ENCODE peak calls at places on chromosomes 7 and 10, in five cellular contexts. One of them, this sample, is unnamed.

GRCh38 chr10:22491931-22492615 is 146.8 kb downstream of the SPAG6 start:
- DNase-seq in fibroblast of the aortic adventitia: no peak
- DNase-seq in OCI-LY7: no peak
- DNase-seq in HFF-Myc: no peak
- DNase-seq in dorsolateral prefrontal cortex: no peak
- DNase-seq in this sample: no peak

GRCh38 chr7:91473619-91474018 is 209.4 kb downstream of the FZD1 start:
- DNase-seq in fibroblast of the aortic adventitia: no peak
- DNase-seq in dorsolateral prefrontal cortex: no peak
- DNase-seq in OCI-LY7: no peak
- DNase-seq in HFF-Myc: no peak
- DNase-seq in this sample: no peak

GRCh38 chr10:130900441-130901160 is 410.9 kb downstream of the TCERG1L start:
- DNase-seq in fibroblast of the aortic adventitia: no peak
- DNase-seq in dorsolateral prefrontal cortex: no peak
- DNase-seq in OCI-LY7: no peak
- DNase-seq in HFF-Myc: no peak
- DNase-seq in this sample: no peak

GRCh38 chr10:79023489-79024162 is 45.1 kb upstream of the ZMIZ1 start:
- DNase-seq in dorsolateral prefrontal cortex: no peak
- DNase-seq in OCI-LY7: no peak
- DNase-seq in fibroblast of the aortic adventitia: no peak
- DNase-seq in HFF-Myc: no peak
- DNase-seq in this sample: no peak

GRCh38 chr10:7507887-7508726 is 97.3 kb upstream of the SFMBT2 start:
- DNase-seq in dorsolateral prefrontal cortex: no peak
- DNase-seq in fibroblast of the aortic adventitia: no peak
- DNase-seq in OCI-LY7: peak; percentile 88
- DNase-seq in HFF-Myc: no peak
- DNase-seq in this sample: no peak

GRCh38 chr10:131017566-131018285 is 293.8 kb downstream of the TCERG1L start:
- DNase-seq in fibroblast of the aortic adventitia: no peak
- DNase-seq in dorsolateral prefrontal cortex: no peak
- DNase-seq in OCI-LY7: no peak
- DNase-seq in HFF-Myc: no peak
- DNase-seq in this sample: no peak

GRCh38 chr10:12566161-12567115 is 217.1 kb downstream of the CAMK1D start:
- DNase-seq in HFF-Myc: no peak
- DNase-seq in dorsolateral prefrontal cortex: no peak
- DNase-seq in OCI-LY7: no peak
- DNase-seq in fibroblast of the aortic adventitia: peak; percentile 75
- DNase-seq in this sample: no peak

GRCh38 chr7:28447071-28447470 is 34.8 kb downstream of the CREB5 start:
- DNase-seq in fibroblast of the aortic adventitia: no peak
- DNase-seq in dorsolateral prefrontal cortex: no peak
- DNase-seq in OCI-LY7: no peak
- DNase-seq in HFF-Myc: no peak
- DNase-seq in this sample: no peak

GRCh38 chr7:43481905-43482678 is 100.8 kb upstream of the STK17A start:
- DNase-seq in dorsolateral prefrontal cortex: no peak
- DNase-seq in OCI-LY7: no peak
- DNase-seq in HFF-Myc: peak; percentile 5
- DNase-seq in fibroblast of the aortic adventitia: peak; percentile 35
- DNase-seq in this sample: no peak

GRCh38 chr7:64887756-64888508 is 15.1 kb upstream of the ZNF273 start:
- DNase-seq in HFF-Myc: no peak
- DNase-seq in dorsolateral prefrontal cortex: no peak
- DNase-seq in OCI-LY7: peak; percentile 42
- DNase-seq in fibroblast of the aortic adventitia: no peak
- DNase-seq in this sample: no peak

GRCh38 chr7:142646274-142646895 is 102.9 kb upstream of the PRSS1 start:
- DNase-seq in OCI-LY7: peak; percentile 7
- DNase-seq in dorsolateral prefrontal cortex: no peak
- DNase-seq in fibroblast of the aortic adventitia: no peak
- DNase-seq in HFF-Myc: no peak
- DNase-seq in this sample: no peak

GRCh38 chr10:88934900-88935672 is 17.5 kb downstream of the ACTA2 start:
- DNase-seq in fibroblast of the aortic adventitia: peak; percentile 90
- DNase-seq in HFF-Myc: no peak
- DNase-seq in dorsolateral prefrontal cortex: peak; percentile 61
- DNase-seq in OCI-LY7: peak; percentile 83
- DNase-seq in this sample: peak; percentile 60

GRCh38 chr7:17871815-17872533 is 68.3 kb downstream of the SNX13 start:
- DNase-seq in dorsolateral prefrontal cortex: no peak
- DNase-seq in HFF-Myc: no peak
- DNase-seq in OCI-LY7: no peak
- DNase-seq in fibroblast of the aortic adventitia: no peak
- DNase-seq in this sample: no peak

DNA sequence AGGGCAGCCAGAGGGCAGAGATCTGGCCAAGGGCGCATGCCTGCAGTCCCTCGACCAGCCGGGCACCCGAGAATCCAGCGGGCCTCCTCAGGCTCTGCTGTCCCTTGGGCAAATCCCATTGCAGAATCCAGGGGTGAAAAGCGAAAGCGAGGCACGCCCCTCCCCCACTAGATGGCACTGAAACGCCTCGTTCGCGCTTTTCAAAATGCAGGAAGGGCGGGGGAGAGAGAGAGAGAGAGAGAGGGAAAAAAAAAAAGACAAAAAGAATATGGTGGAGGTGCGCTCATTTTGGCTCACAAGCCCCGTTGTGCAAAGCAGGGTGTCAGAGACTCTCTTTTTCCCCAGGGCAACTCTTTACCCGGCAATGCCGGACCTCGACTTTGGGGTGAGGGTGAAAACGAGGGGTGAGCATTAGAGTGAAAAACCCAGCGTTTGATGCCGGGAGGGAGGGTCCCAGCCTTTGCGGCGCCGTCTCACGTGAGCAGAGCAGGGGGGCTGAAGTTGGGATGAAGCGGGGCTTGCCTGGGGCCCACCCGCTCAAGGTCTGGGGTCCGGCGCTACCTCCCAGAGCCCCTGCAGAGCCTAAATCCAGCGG is 2.5 kb upstream of the TMEM178B start:
- DNase-seq in fibroblast of the aortic adventitia: peak; percentile 22
- DNase-seq in dorsolateral prefrontal cortex: peak; percentile 72
- DNase-seq in HFF-Myc: no peak
- DNase-seq in OCI-LY7: peak; percentile 48
- DNase-seq in this sample: no peak
- H3K4me3 ChIP-seq in fibroblast of the aortic adventitia: peak overlapping the region; percentile 55
- H3K4me3 ChIP-seq in dorsolateral prefrontal cortex: peak overlapping the region; percentile 80
- H3K4me3 ChIP-seq in HFF-Myc: no peak overlapping the region
- H3K4me3 ChIP-seq in OCI-LY7: peak overlapping the region; percentile 23
- H3K4me3 ChIP-seq in this sample: peak overlapping the region; percentile 7

DNA sequence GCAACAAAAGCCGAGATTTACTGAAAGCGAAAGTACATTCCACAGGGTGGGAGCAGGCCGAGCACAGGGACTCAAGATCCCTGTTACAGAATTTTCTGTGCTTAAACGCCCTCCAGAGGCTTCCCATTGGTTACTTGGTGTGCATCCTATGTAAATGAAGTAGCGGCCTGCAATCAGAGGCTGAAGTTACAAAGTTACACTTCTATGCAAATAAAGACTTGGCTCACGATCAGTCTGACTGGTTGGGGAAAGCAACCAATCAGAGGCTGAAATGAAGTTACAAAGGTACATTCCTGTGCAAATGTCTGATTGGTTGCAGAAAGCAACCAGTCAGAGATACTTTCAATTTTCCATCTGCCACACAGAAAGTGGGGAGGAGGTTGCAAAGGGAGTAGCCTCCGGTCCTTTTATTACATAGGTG is 4.1 kb downstream of the ACBD7 start:
- DNase-seq in OCI-LY7: no peak
- DNase-seq in fibroblast of the aortic adventitia: peak; percentile 98
- DNase-seq in HFF-Myc: peak; percentile 93
- DNase-seq in dorsolateral prefrontal cortex: no peak
- DNase-seq in this sample: no peak
- TF ChIP-seq CTCF in OCI-LY7: no peak
- TF ChIP-seq CTCF in fibroblast of the aortic adventitia: no peak
- TF ChIP-seq CTCF in HFF-Myc: no peak
- TF ChIP-seq CTCF in dorsolateral prefrontal cortex: peak; percentile 36
- TF ChIP-seq CTCF in this sample: no peak

GRCh38 chr7:966291-967069 is 8.9 kb downstream of the COX19 start:
- DNase-seq in dorsolateral prefrontal cortex: no peak
- DNase-seq in HFF-Myc: no peak
- DNase-seq in fibroblast of the aortic adventitia: no peak
- DNase-seq in OCI-LY7: no peak
- DNase-seq in this sample: no peak

GRCh38 chr7:962401-963081 is 8.1 kb upstream of the ADAP1 start:
- DNase-seq in HFF-Myc: no peak
- DNase-seq in fibroblast of the aortic adventitia: no peak
- DNase-seq in dorsolateral prefrontal cortex: peak; percentile 35
- DNase-seq in OCI-LY7: no peak
- DNase-seq in this sample: no peak

GRCh38 chr7:961546-962400 is 7.3 kb upstream of the ADAP1 start:
- DNase-seq in HFF-Myc: no peak
- DNase-seq in OCI-LY7: no peak
- DNase-seq in fibroblast of the aortic adventitia: no peak
- DNase-seq in dorsolateral prefrontal cortex: peak; percentile 45
- DNase-seq in this sample: no peak

GRCh38 chr7:963236-964078 is 9.0 kb upstream of the ADAP1 start:
- DNase-seq in OCI-LY7: peak; percentile 60
- DNase-seq in HFF-Myc: no peak
- DNase-seq in dorsolateral prefrontal cortex: peak; percentile 43
- DNase-seq in fibroblast of the aortic adventitia: no peak
- DNase-seq in this sample: no peak

DNA sequence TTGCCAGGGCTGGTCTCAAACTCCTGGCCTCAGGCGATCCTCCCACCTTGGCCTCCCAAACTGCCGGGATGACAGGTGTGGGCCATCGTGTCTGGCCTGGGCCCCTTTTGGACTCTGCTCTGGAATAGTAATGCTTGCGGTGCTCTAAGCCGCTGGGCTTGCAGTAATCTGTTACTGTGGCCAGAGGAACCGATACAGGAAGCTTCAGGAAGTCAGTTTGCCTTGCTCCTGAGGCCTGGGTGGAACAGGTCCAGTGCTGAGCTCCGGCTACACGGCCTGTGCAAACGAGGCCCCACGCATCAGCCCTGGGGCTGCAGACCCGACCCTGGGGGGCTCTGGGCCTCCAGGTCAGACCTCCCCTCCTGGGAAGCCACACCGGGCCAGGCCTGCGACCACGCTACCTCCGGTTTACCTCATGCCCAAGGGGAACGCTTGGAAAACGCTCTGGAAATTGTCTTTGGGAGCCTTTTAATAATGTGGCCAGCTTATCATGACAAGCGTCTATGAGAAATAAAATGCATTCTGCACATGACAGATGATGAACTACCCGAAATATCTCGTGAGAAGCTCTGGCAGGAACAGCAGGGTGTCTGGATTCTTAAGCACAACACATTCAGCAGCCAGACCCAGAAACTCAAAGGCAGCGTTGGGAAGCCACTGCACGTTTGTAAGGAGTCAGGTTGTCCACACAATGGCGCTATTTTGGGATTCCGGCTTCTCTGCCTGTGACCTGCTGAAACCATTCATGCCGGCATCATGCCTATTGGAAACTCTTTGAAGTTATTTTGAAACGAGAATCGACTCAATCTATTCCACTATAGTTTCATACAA is 10.1 kb upstream of the ADAP1 start:
- DNase-seq in HFF-Myc: no peak
- DNase-seq in OCI-LY7: peak; percentile 43
- DNase-seq in fibroblast of the aortic adventitia: peak; percentile 94
- DNase-seq in dorsolateral prefrontal cortex: peak; percentile 60
- DNase-seq in this sample: no peak
- H3K4me3 ChIP-seq in HFF-Myc: no peak overlapping the region
- H3K4me3 ChIP-seq in OCI-LY7: no peak overlapping the region
- H3K4me3 ChIP-seq in fibroblast of the aortic adventitia: no peak overlapping the region
- H3K4me3 ChIP-seq in dorsolateral prefrontal cortex: peak overlapping the region; percentile 35
- H3K4me3 ChIP-seq in this sample: no peak overlapping the region

DNA sequence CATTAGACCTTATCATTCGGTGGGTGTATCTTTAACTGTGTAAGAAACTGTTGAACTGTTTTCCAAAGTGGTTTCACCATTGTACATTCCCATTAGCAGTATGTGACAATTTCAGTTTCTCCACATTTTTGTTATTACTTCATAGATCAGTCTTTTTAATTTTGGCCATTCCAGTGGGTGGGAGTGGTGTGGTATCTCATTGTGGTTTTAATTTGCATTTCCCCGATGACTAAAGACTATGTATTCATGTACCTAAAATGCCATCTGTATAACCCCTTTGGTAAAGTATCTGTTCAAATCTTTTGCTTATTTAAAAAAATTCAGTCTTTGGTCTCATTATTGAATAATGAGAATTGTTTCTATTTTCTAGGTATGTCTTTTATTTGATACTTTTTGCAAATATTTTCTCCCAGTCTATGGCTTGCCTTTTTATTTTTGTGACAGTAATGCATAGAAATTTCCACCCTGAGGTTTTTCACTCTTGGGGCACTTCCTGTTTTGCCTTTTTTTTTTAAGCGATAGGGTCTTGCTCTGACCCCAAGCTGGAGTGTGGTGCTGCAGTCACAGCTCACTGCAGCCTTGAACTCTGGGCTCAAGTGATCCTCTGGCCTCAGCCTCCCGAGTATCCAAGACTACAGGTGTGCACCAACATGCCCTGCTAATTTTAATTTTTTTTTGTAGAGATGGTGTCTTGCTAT is 141.1 kb upstream of the ITGB1 start:
- DNase-seq in dorsolateral prefrontal cortex: no peak
- DNase-seq in HFF-Myc: no peak
- DNase-seq in fibroblast of the aortic adventitia: no peak
- DNase-seq in OCI-LY7: no peak
- DNase-seq in this sample: no peak
- TF ChIP-seq CTCF in dorsolateral prefrontal cortex: no peak
- TF ChIP-seq CTCF in HFF-Myc: no peak
- TF ChIP-seq CTCF in fibroblast of the aortic adventitia: no peak
- TF ChIP-seq CTCF in OCI-LY7: no peak
- TF ChIP-seq CTCF in this sample: no peak